ENCODE peak calls at places on chromosomes 6 and 20, in five cellular contexts. One of them, this sample, is unnamed.

GRCh38 chr20:8331740-8332412 is 199.8 kb downstream of the PLCB1 start:
- DNase-seq in GM12865: no peak
- DNase-seq in mesothelial cell of epicardium: no peak
- DNase-seq in glutamatergic neuron: no peak
- DNase-seq in suprapubic skin: no peak
- DNase-seq in this sample: peak; percentile 19

GRCh38 chr6:165791876-165792437 is 128.9 kb upstream of the PDE10A start:
- DNase-seq in glutamatergic neuron: no peak
- DNase-seq in mesothelial cell of epicardium: no peak
- DNase-seq in GM12865: no peak
- DNase-seq in suprapubic skin: no peak
- DNase-seq in this sample: no peak

GRCh38 chr6:99613398-99613704 is 6.7 kb downstream of the PRDM13 start:
- DNase-seq in glutamatergic neuron: peak; percentile 87
- DNase-seq in mesothelial cell of epicardium: no peak
- DNase-seq in GM12865: peak; percentile 83
- DNase-seq in suprapubic skin: no peak
- DNase-seq in this sample: no peak

GRCh38 chr6:127069659-127070279 is 48.7 kb upstream of the RSPO3 start:
- DNase-seq in glutamatergic neuron: no peak
- DNase-seq in GM12865: peak; percentile 13
- DNase-seq in suprapubic skin: no peak
- DNase-seq in mesothelial cell of epicardium: no peak
- DNase-seq in this sample: no peak

GRCh38 chr20:35277127-35277526 is 795 bp downstream of the MMP24OS start:
- DNase-seq in glutamatergic neuron: no peak
- DNase-seq in mesothelial cell of epicardium: no peak
- DNase-seq in suprapubic skin: no peak
- DNase-seq in GM12865: no peak
- DNase-seq in this sample: no peak

GRCh38 chr6:73893696-73894095 is 197.7 kb downstream of the CD109 start:
- DNase-seq in GM12865: no peak
- DNase-seq in mesothelial cell of epicardium: no peak
- DNase-seq in glutamatergic neuron: no peak
- DNase-seq in suprapubic skin: no peak
- DNase-seq in this sample: no peak

GRCh38 chr6:69231983-69232382 is 564.8 kb downstream of the LMBRD1 start:
- DNase-seq in mesothelial cell of epicardium: no peak
- DNase-seq in glutamatergic neuron: no peak
- DNase-seq in suprapubic skin: no peak
- DNase-seq in GM12865: no peak
- DNase-seq in this sample: no peak

GRCh38 chr6:44010411-44011349 is 116.6 kb downstream of the MRPL14 start:
- DNase-seq in GM12865: no peak
- DNase-seq in glutamatergic neuron: no peak
- DNase-seq in mesothelial cell of epicardium: no peak
- DNase-seq in suprapubic skin: no peak
- DNase-seq in this sample: peak; percentile 93

GRCh38 chr6:47029865-47030561 is 12.1 kb downstream of the ADGRF1 start:
- DNase-seq in glutamatergic neuron: no peak
- DNase-seq in suprapubic skin: no peak
- DNase-seq in GM12865: no peak
- DNase-seq in mesothelial cell of epicardium: no peak
- DNase-seq in this sample: no peak

GRCh38 chr6:32168807-32169206 is 4.4 kb downstream of the EGFL8 start:
- DNase-seq in suprapubic skin: no peak
- DNase-seq in glutamatergic neuron: no peak
- DNase-seq in GM12865: no peak
- DNase-seq in mesothelial cell of epicardium: no peak
- DNase-seq in this sample: no peak

GRCh38 chr6:29943053-29943966 is 978 bp downstream of the HLA-A start:
- DNase-seq in GM12865: peak; percentile 44
- DNase-seq in mesothelial cell of epicardium: no peak
- DNase-seq in glutamatergic neuron: no peak
- DNase-seq in suprapubic skin: no peak
- DNase-seq in this sample: no peak

GRCh38 chr20:17228624-17229061 is 1.8 kb downstream of the PCSK2 start:
- DNase-seq in glutamatergic neuron: peak; percentile 56
- DNase-seq in mesothelial cell of epicardium: no peak
- DNase-seq in GM12865: no peak
- DNase-seq in suprapubic skin: no peak
- DNase-seq in this sample: no peak

GRCh38 chr6:28134015-28134414 is 7.7 kb upstream of the ZKSCAN8 start:
- DNase-seq in suprapubic skin: no peak
- DNase-seq in GM12865: peak; percentile 60
- DNase-seq in glutamatergic neuron: no peak
- DNase-seq in mesothelial cell of epicardium: no peak
- DNase-seq in this sample: no peak

GRCh38 chr6:106608080-106608668 is 21.1 kb downstream of the RTN4IP1 start:
- DNase-seq in glutamatergic neuron: no peak
- DNase-seq in suprapubic skin: no peak
- DNase-seq in mesothelial cell of epicardium: no peak
- DNase-seq in GM12865: peak; percentile 81
- DNase-seq in this sample: no peak

GRCh38 chr6:121093928-121094327 is 240.4 kb downstream of the TBC1D32 start:
- DNase-seq in glutamatergic neuron: no peak
- DNase-seq in mesothelial cell of epicardium: no peak
- DNase-seq in suprapubic skin: no peak
- DNase-seq in GM12865: no peak
- DNase-seq in this sample: no peak

GRCh38 chr6:56143796-56144195 is 103.6 kb downstream of the COL21A1 start:
- DNase-seq in GM12865: no peak
- DNase-seq in suprapubic skin: no peak
- DNase-seq in glutamatergic neuron: no peak
- DNase-seq in mesothelial cell of epicardium: no peak
- DNase-seq in this sample: no peak

GRCh38 chr6:141421378-141421777 is 711.3 kb upstream of the GJE1 start:
- DNase-seq in mesothelial cell of epicardium: no peak
- DNase-seq in GM12865: no peak
- DNase-seq in suprapubic skin: no peak
- DNase-seq in glutamatergic neuron: no peak
- DNase-seq in this sample: peak; percentile 23

GRCh38 chr6:116280161-116280959 is 630 bp upstream of the TSPYL1 start:
- DNase-seq in mesothelial cell of epicardium: no peak
- DNase-seq in suprapubic skin: no peak
- DNase-seq in glutamatergic neuron: no peak
- DNase-seq in GM12865: peak; percentile 24
- DNase-seq in this sample: no peak

GRCh38 chr6:27078734-27079357 is 168.7 kb upstream of the PRSS16 start:
- DNase-seq in GM12865: peak; percentile 74
- DNase-seq in glutamatergic neuron: peak; percentile 31
- DNase-seq in mesothelial cell of epicardium: no peak
- DNase-seq in suprapubic skin: no peak
- DNase-seq in this sample: peak; percentile 31
- TF ChIP-seq CTCF in GM12865: peak; percentile 63
- TF ChIP-seq CTCF in glutamatergic neuron: peak; percentile 58
- TF ChIP-seq CTCF in mesothelial cell of epicardium: peak; percentile 67
- TF ChIP-seq CTCF in suprapubic skin: peak; percentile 27
- TF ChIP-seq CTCF in this sample: peak; percentile 74

DNA sequence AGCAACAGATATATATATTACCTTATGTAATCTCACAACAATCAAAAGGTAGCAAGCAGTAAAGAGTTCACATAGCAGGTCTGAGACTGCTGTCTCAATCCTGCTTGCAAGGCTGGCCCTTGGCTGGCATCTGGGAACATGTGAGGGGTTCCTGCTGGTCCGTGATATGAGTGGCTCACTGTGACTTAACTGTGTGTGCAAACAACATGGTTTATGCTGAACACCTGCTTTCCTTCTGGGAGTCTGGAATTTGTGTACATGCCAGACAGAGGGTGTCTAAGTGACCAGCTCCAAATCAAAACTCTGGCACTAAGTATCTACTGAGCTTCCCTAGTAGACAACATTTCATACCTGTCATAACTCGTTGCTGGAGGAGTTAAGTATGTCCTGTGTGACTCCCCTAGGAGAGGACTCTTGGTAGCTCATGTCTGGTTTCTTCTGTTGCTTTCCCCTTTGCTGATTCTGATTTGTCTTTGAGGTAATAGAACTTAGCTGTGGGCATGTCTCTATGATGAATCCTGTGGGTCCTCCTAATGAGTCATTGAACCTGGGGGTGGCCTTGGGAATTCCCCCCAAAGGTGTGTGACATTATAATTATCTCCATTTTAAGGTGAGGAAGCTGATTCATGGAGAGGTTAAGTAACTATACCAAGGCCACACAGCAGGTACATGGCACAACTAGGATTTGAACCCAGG is 131.6 kb upstream of the NEDD9 start:
- DNase-seq in suprapubic skin: no peak
- DNase-seq in GM12865: peak; percentile 40
- DNase-seq in glutamatergic neuron: no peak
- DNase-seq in mesothelial cell of epicardium: no peak
- DNase-seq in this sample: no peak
- TF ChIP-seq CTCF in suprapubic skin: no peak
- TF ChIP-seq CTCF in GM12865: no peak
- TF ChIP-seq CTCF in glutamatergic neuron: no peak
- TF ChIP-seq CTCF in mesothelial cell of epicardium: no peak
- TF ChIP-seq CTCF in this sample: no peak

DNA sequence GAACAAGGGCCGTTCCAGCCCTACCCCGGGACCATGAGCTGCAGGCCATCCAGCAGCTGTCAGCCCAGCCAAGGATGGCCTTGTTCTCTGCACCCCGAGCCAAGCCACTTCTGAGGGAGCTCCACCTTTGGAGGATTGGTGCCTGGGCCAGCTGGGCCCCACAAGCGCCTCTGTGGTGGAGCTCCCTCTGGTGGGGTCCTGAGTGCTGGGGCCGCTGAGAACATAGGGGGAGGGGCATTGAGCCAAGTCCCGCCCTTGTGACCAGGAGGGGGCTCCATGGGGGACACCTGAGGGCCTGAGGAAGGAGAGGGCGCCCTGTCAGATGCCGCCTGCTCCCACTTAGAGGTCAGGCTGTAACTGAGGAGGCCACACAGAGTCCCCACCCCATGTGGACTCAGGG is 43.2 kb downstream of the YTHDF1 start:
- DNase-seq in mesothelial cell of epicardium: no peak
- DNase-seq in glutamatergic neuron: no peak
- DNase-seq in suprapubic skin: no peak
- DNase-seq in GM12865: peak; percentile 32
- DNase-seq in this sample: no peak
- TF ChIP-seq CTCF in mesothelial cell of epicardium: no peak
- TF ChIP-seq CTCF in glutamatergic neuron: no peak
- TF ChIP-seq CTCF in suprapubic skin: no peak
- TF ChIP-seq CTCF in GM12865: peak; percentile 17
- TF ChIP-seq CTCF in this sample: no peak

GRCh38 chr6:153084393-153084792 is 46.7 kb downstream of the RGS17 start:
- DNase-seq in glutamatergic neuron: no peak
- DNase-seq in mesothelial cell of epicardium: no peak
- DNase-seq in suprapubic skin: no peak
- DNase-seq in GM12865: no peak
- DNase-seq in this sample: no peak
- TF ChIP-seq CTCF in glutamatergic neuron: no peak
- TF ChIP-seq CTCF in mesothelial cell of epicardium: no peak
- TF ChIP-seq CTCF in suprapubic skin: no peak
- TF ChIP-seq CTCF in GM12865: no peak
- TF ChIP-seq CTCF in this sample: peak; percentile 6

DNA sequence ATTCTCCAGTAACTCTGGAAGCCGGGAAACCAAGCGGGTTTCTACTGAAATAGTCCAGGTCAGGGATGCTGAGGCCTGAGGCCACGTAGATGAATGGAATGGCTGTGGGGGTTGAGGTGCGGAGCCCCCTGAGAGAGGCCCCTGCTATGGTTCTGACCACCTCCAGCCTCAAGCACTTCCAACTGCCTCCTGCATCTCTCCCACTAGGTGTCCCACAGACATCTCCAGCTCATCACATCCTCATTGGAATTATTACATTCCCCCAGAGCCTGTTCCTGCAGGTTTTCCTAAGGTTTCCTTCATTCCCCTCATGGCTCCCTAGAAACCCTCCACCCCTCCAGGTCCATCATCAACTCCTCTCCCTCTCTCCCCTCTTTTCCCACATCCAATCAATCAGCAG is 48.7 kb downstream of the UNC5CL start:
- DNase-seq in suprapubic skin: no peak
- DNase-seq in GM12865: no peak
- DNase-seq in mesothelial cell of epicardium: no peak
- DNase-seq in glutamatergic neuron: no peak
- DNase-seq in this sample: no peak
- TF ChIP-seq CTCF in suprapubic skin: no peak
- TF ChIP-seq CTCF in GM12865: no peak
- TF ChIP-seq CTCF in mesothelial cell of epicardium: no peak
- TF ChIP-seq CTCF in glutamatergic neuron: no peak
- TF ChIP-seq CTCF in this sample: no peak

This sample was measured in AG09319.